ENCODE peak calls at places on chromosome 12, in seven cellular contexts. C is AG09309, L is cardiac fibroblast, P is AG04450, H is fibroblast of lung, B is A549, J is ovary. M is an unnamed sample.

GRCh38 chr12:3204716-3205617 is 127.8 kb downstream of the TSPAN9 start:
- DNase-seq in C (no peak), L (no peak), P (no peak), H (no peak), B (no peak), J (no peak), M (no peak)

GRCh38 chr12:43754015-43754414 is 4.6 kb downstream of the PUS7L start:
- DNase-seq in C (no peak), L (no peak), P (no peak), H (no peak), B (no peak), J (no peak), M (no peak)

GRCh38 chr12:78501825-78502224 is 362.7 kb upstream of the SYT1 start:
- DNase-seq in C (no peak), L (no peak), P (no peak), H (no peak), B (no peak), J (no peak), M (no peak)

GRCh38 chr12:56521590-56522371 is at the start of gene RBMS2:
- DNase-seq in C (peak; percentile 78), L (peak; percentile 96), P (peak; percentile 83), H (peak; percentile 96), B (peak; percentile 81), J (peak; percentile 92), M (peak; percentile 95)

GRCh38 chr12:292186-292585 is 29.6 kb upstream of the SLC6A13 start:
- DNase-seq in C (no peak), L (peak; percentile 50), P (no peak), H (no peak), B (no peak), J (no peak), M (no peak)

GRCh38 chr12:132489078-132489601 is 811 bp upstream of the FBRSL1 start:
- DNase-seq in C (no peak), L (no peak), P (no peak), H (no peak), B (no peak), J (peak; percentile 48), M (no peak)

GRCh38 chr12:65892905-65893304 is 68.6 kb downstream of the HMGA2 start:
- DNase-seq in C (no peak), L (peak; percentile 87), P (no peak), H (peak; percentile 72), B (no peak), J (no peak), M (peak; percentile 79)

GRCh38 chr12:67655829-67656614 is 7.5 kb downstream of the DYRK2 start:
- DNase-seq in C (no peak), L (no peak), P (no peak), H (peak; percentile 37), B (no peak), J (no peak), M (no peak)

GRCh38 chr12:52210186-52210924 is 18.5 kb upstream of the KRT80 start:
- DNase-seq in C (no peak), L (peak; percentile 93), P (no peak), H (peak; percentile 90), B (no peak), J (peak; percentile 2), M (no peak)

GRCh38 chr12:18696971-18697602 is 40.7 kb downstream of the PLCZ1 start:
- DNase-seq in C (no peak), L (peak; percentile 59), P (peak; percentile 13), H (peak; percentile 59), B (no peak), J (no peak), M (peak; percentile 75)

GRCh38 chr12:79422060-79422812 is 268.5 kb downstream of the PAWR start:
- DNase-seq in C (no peak), L (peak; percentile 66), P (no peak), H (peak; percentile 17), B (no peak), J (no peak), M (peak; percentile 62)

GRCh38 chr12:79274571-79275064 is 410.0 kb downstream of the SYT1 start:
- DNase-seq in C (no peak), L (peak; percentile 36), P (no peak), H (no peak), B (no peak), J (no peak), M (no peak)

GRCh38 chr12:71708658-71709057 is 22.8 kb downstream of the TMEM19 start:
- DNase-seq in C (no peak), L (peak; percentile 48), P (no peak), H (no peak), B (no peak), J (no peak), M (no peak)

GRCh38 chr12:12837025-12837872 is 24.1 kb downstream of the DDX47 start:
- DNase-seq in C (peak; percentile 52), L (peak; percentile 90), P (peak; percentile 44), H (peak; percentile 79), B (peak; percentile 75), J (peak; percentile 71), M (peak; percentile 83)

GRCh38 chr12:44618960-44619359 is 257.2 kb downstream of the NELL2 start:
- DNase-seq in C (no peak), L (no peak), P (no peak), H (no peak), B (no peak), J (no peak), M (no peak)

GRCh38 chr12:3125674-3126073 is 48.5 kb downstream of the TSPAN9 start:
- DNase-seq in C (no peak), L (no peak), P (no peak), H (no peak), B (no peak), J (no peak), M (no peak)

GRCh38 chr12:117096643-117097042 is 2.6 kb downstream of the TESC start:
- DNase-seq in C (no peak), L (no peak), P (no peak), H (no peak), B (no peak), J (no peak), M (no peak)

GRCh38 chr12:55036326-55036725 is 16.6 kb downstream of the NEUROD4 start:
- DNase-seq in C (no peak), L (no peak), P (no peak), H (no peak), B (no peak), J (no peak), M (no peak)
- TF ChIP-seq CTCF in C (no peak), L (no peak), P (no peak), H (no peak), B (no peak), J (no peak), M (no peak)

DNA sequence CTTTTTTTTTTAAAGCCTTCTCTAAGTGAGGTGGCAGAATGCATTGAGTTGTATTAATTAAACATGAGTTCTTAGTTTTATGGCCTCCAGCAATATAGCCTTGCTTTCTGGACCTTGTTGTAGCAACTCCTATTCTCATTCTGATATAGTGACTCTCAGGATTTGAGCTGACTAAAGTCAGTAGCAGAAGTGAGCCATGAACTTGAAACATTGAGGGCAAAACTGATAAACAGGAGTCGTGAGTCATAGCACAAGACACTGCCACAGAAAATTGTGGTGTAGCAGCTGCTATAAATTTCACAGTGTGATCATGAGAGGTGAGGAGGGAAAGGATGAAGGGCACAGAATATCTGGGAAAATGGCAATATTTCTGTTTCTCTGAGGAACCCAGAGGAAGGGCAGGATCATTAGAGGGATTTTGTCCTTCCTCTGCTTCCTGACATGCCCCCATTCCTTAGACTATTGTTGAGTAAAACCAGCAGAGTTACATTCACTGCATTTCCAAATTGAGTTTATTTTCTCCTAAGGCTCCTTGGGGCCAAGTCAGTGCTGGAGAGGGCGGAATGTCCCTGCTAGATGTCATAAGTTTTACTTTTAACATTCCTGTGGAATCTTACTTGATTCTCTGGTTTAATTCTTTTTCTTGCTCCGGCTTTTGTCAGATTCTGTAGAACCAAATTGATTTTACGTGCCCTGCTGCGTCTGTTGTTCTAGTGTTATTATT is 7.5 kb downstream of the KLRG1 start:
- DNase-seq in C (no peak), L (peak; percentile 1), P (no peak), H (peak; percentile 23), B (no peak), J (no peak), M (peak; percentile 28)
- H3K4me3 ChIP-seq in C (no peak overlapping the region), L (no peak overlapping the region), P (no peak overlapping the region), H (no peak overlapping the region), B (no peak overlapping the region), J (no peak overlapping the region), M (no peak overlapping the region)

GRCh38 chr12:59087077-59087673 is 166.9 kb upstream of the LRIG3 start:
- DNase-seq in C (no peak), L (peak; percentile 48), P (no peak), H (peak; percentile 55), B (no peak), J (no peak), M (peak; percentile 49)
- TF ChIP-seq CTCF in C (peak; percentile 70), L (peak; percentile 72), P (peak; percentile 77), H (peak; percentile 85), B (peak; percentile 54), J (no peak), M (peak; percentile 80)

DNA sequence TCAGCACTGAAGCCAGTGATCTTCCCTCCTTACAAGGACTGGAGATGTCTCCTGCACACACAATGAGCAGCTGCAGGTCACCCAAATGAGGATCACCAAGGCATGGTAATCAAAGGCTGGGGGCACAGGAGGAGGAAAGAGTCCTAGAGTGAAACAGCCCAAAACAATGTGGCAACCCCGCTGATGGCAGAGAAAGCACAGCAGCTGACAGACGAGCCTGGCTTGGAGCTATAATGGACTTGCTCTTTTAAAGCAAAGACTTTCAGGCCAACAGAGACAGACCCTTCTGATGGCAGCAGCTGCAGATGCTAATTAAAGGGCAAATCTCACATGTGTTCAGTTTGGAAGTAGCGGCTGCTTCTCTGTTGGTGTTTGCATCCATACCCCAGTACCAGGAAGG is 38.3 kb downstream of the CIT start:
- DNase-seq in C (no peak), L (no peak), P (no peak), H (no peak), B (no peak), J (no peak), M (no peak)
- H3K4me3 ChIP-seq in C (no peak overlapping the region), L (no peak overlapping the region), P (no peak overlapping the region), H (no peak overlapping the region), B (no peak overlapping the region), J (no peak overlapping the region), M (no peak overlapping the region)

M was measured in astrocyte of the spinal cord.